ENCODE peak calls at places on chromosomes 4 and X, in seven cellular contexts. C is activated CD4-positive, alpha-beta T cell treated with anti-CD3 and anti-CD28 coated beads for 1 hour; J is NCI-H748 treated with DMSO at 0.1 percent for 48 hours; K is stimulated activated CD4-positive, alpha-beta T cell treated with anti-CD3 and anti-CD28 coated beads, Interleukin-2, amount 100 ng/mL, for 24 hours; H is psoas muscle; Q is ACHN; Z is CD8-positive, alpha-beta memory T cell. Y is an unnamed sample.

GRCh38 chr4:38531126-38531737 is 132.8 kb upstream of the KLF3 start:
- DNase-seq in K (no peak), Z (no peak), Q (no peak), C (no peak), H (no peak), J (peak), Y (no peak)

GRCh38 chrX:18951032-18951431 is 32.9 kb downstream of the PHKA2 start:
- DNase-seq in Q (no peak), J (no peak), H (no peak), C (no peak), K (no peak), Z (no peak), Y (no peak)

GRCh38 chr4:16026155-16026761 is 57.6 kb downstream of the PROM1 start:
- DNase-seq in H (no peak), J (peak), Z (peak), K (peak), Q (peak), C (no peak), Y (peak)

GRCh38 chr4:54231419-54232150 is 2.5 kb downstream of the PDGFRA start:
- DNase-seq in Z (no peak), C (no peak), Q (no peak), J (peak), H (peak), K (no peak), Y (no peak)

GRCh38 chr4:179762840-179763239 is 2320.6 kb upstream of the AGA start:
- DNase-seq in C (no peak), Q (no peak), K (no peak), Z (no peak), H (no peak), J (no peak), Y (no peak)

GRCh38 chr4:123587983-123588494 is 191.4 kb downstream of the SPRY1 start:
- DNase-seq in Q (no peak), C (no peak), Z (no peak), K (no peak), H (peak), J (peak), Y (no peak)

GRCh38 chr4:21476753-21477152 is 471.8 kb downstream of the KCNIP4 start:
- DNase-seq in K (no peak), C (no peak), J (no peak), Z (no peak), H (no peak), Q (peak), Y (no peak)

GRCh38 chrX:7110821-7111276 is 36.7 kb upstream of the STS start:
- DNase-seq in J (peak), K (no peak), Z (no peak), Q (no peak), H (no peak), C (no peak), Y (no peak)

GRCh38 chrX:131288738-131289511 is at the start of gene IGSF1:
- DNase-seq in C (no peak), J (no peak), Z (no peak), Q (peak), K (no peak), H (no peak), Y (no peak)

GRCh38 chr4:138843611-138844010 is 172.0 kb upstream of the NOCT start:
- DNase-seq in H (no peak), Z (no peak), K (no peak), C (no peak), J (no peak), Q (no peak), Y (no peak)

GRCh38 chrX:34813618-34814017 is 129.0 kb upstream of the FAM47B start:
- DNase-seq in Z (no peak), Q (no peak), K (no peak), C (no peak), H (no peak), J (no peak), Y (no peak)

GRCh38 chr4:1276984-1277383 is 12.7 kb upstream of the MAEA start:
- DNase-seq in K (no peak), C (no peak), H (no peak), J (no peak), Z (no peak), Q (no peak), Y (no peak)

GRCh38 chr4:152920768-152921167 is 15.4 kb upstream of the FHDC1 start:
- DNase-seq in Z (no peak), K (no peak), C (no peak), H (no peak), Q (peak), J (no peak), Y (no peak)

GRCh38 chrX:2492536-2493218 is 8.1 kb downstream of the DHRSX start:
- DNase-seq in K (no peak), C (no peak), H (no peak), Z (no peak), Q (no peak), J (no peak), Y (no peak)

GRCh38 chr4:95572304-95572991 is 23.7 kb upstream of the UNC5C start:
- DNase-seq in C (no peak), K (no peak), H (peak), Q (no peak), Z (no peak), J (no peak), Y (no peak)

GRCh38 chr4:69800599-69800998 is 40.2 kb upstream of the SULT1B1 start:
- DNase-seq in H (no peak), Q (no peak), K (no peak), Z (no peak), C (no peak), J (no peak), Y (no peak)

GRCh38 chr4:109411964-109412363 is 21.7 kb upstream of the SEC24B start:
- DNase-seq in C (no peak), Z (no peak), K (no peak), H (no peak), Q (no peak), J (no peak), Y (no peak)

GRCh38 chr4:71445819-71446218 is 107.0 kb downstream of the SLC4A4 start:
- DNase-seq in C (no peak), J (no peak), H (no peak), K (no peak), Z (no peak), Q (no peak), Y (no peak)

GRCh38 chrX:11329016-11329415 is 35.8 kb downstream of the AMELX start:
- DNase-seq in K (no peak), C (no peak), J (no peak), Q (no peak), Z (no peak), H (no peak), Y (no peak)

GRCh38 chr4:54945838-54946237 is 179.6 kb downstream of the KDR start:
- DNase-seq in J (no peak), C (no peak), Q (no peak), H (no peak), K (no peak), Z (peak), Y (no peak)

GRCh38 chr4:134160211-134160610 is 41.4 kb downstream of the PABPC4L start:
- DNase-seq in K (no peak), J (no peak), Q (no peak), C (no peak), H (no peak), Z (no peak), Y (no peak)

GRCh38 chr4:152747444-152747843 is 32.1 kb downstream of the TIGD4 start:
- DNase-seq in H (no peak), J (no peak), C (no peak), K (no peak), Z (no peak), Q (no peak), Y (no peak)

GRCh38 chr4:76354517-76355473 is 48.3 kb downstream of the STBD1 start:
- DNase-seq in K (peak), Q (no peak), H (no peak), J (no peak), Z (peak), C (no peak), Y (peak)

GRCh38 chr4:158172196-158172557 is 648 bp downstream of the GASK1B start:
- DNase-seq in Q (peak), C (no peak), J (no peak), Z (no peak), K (no peak), H (no peak), Y (no peak)

GRCh38 chr4:134777626-134778025 is 576.0 kb upstream of the PABPC4L start:
- DNase-seq in H (no peak), C (no peak), K (no peak), J (peak), Q (peak), Z (no peak), Y (no peak)

GRCh38 chr4:185738851-185739250 is 73.1 kb downstream of the SORBS2 start:
- DNase-seq in C (no peak), H (no peak), K (no peak), Z (no peak), Q (no peak), J (no peak), Y (no peak)

GRCh38 chr4:78951862-78952472 is 12.7 kb upstream of the PAQR3 start:
- DNase-seq in C (no peak), K (no peak), Z (peak), J (peak), H (no peak), Q (peak), Y (peak)

GRCh38 chr4:166162327-166162726 is 289.3 kb downstream of the TLL1 start:
- DNase-seq in H (no peak), K (no peak), J (no peak), Q (no peak), C (no peak), Z (no peak), Y (no peak)

GRCh38 chr4:169147217-169147616 is 123.5 kb downstream of the SH3RF1 start:
- DNase-seq in J (no peak), Z (no peak), Q (peak), H (no peak), C (no peak), K (no peak), Y (no peak)

GRCh38 chr4:119873132-119873531 is 193.5 kb downstream of the MAD2L1 start:
- DNase-seq in J (no peak), K (no peak), Q (no peak), Z (no peak), H (no peak), C (no peak), Y (no peak)

GRCh38 chrX:16123222-16123786 is at the start of gene GRPR:
- DNase-seq in J (peak), K (peak), Q (peak), H (peak), C (peak), Z (peak), Y (peak)

GRCh38 chr4:173231916-173232315 is 63.3 kb downstream of the GALNT7 start:
- DNase-seq in J (no peak), K (no peak), Z (no peak), H (no peak), C (no peak), Q (peak), Y (no peak)